ENCODE peak calls at places on chromosomes 5 and 9, in four cellular contexts. One of them, this sample, is unnamed.

GRCh38 chr5:80245986-80246781 is 9.7 kb downstream of the SERINC5 start:
- DNase-seq in Caco-2: no peak
- DNase-seq in endodermal cell: no peak
- DNase-seq in lower leg skin: no peak
- DNase-seq in this sample: no peak

GRCh38 chr9:18238254-18238653 is 235.7 kb upstream of the ADAMTSL1 start:
- DNase-seq in Caco-2: no peak
- DNase-seq in endodermal cell: no peak
- DNase-seq in lower leg skin: no peak
- DNase-seq in this sample: peak

GRCh38 chr5:80220268-80220897 is 35.5 kb downstream of the SERINC5 start:
- DNase-seq in Caco-2: no peak
- DNase-seq in endodermal cell: no peak
- DNase-seq in lower leg skin: no peak
- DNase-seq in this sample: no peak

GRCh38 chr5:125041798-125042197 is 295.4 kb upstream of the ZNF608 start:
- DNase-seq in Caco-2: no peak
- DNase-seq in endodermal cell: no peak
- DNase-seq in lower leg skin: no peak
- DNase-seq in this sample: no peak

GRCh38 chr5:40483316-40483715 is 196.4 kb upstream of the PTGER4 start:
- DNase-seq in Caco-2: no peak
- DNase-seq in endodermal cell: no peak
- DNase-seq in lower leg skin: no peak
- DNase-seq in this sample: no peak

GRCh38 chr9:131258698-131259431 is 17.4 kb downstream of the FAM78A start:
- DNase-seq in Caco-2: no peak
- DNase-seq in endodermal cell: peak
- DNase-seq in lower leg skin: no peak
- DNase-seq in this sample: no peak

GRCh38 chr9:128251701-128252100 is 24.1 kb downstream of the GOLGA2 start:
- DNase-seq in Caco-2: no peak
- DNase-seq in endodermal cell: no peak
- DNase-seq in lower leg skin: no peak
- DNase-seq in this sample: no peak

GRCh38 chr9:121321039-121321503 is 49.0 kb downstream of the STOM start:
- DNase-seq in Caco-2: no peak
- DNase-seq in endodermal cell: peak
- DNase-seq in lower leg skin: no peak
- DNase-seq in this sample: no peak

GRCh38 chr5:116947691-116948528 is 373.3 kb upstream of the SEMA6A start:
- DNase-seq in Caco-2: peak
- DNase-seq in endodermal cell: peak
- DNase-seq in lower leg skin: peak
- DNase-seq in this sample: no peak

GRCh38 chr5:36569456-36569855 is 37.0 kb upstream of the SLC1A3 start:
- DNase-seq in Caco-2: no peak
- DNase-seq in endodermal cell: no peak
- DNase-seq in lower leg skin: peak
- DNase-seq in this sample: no peak

GRCh38 chr5:174327317-174327864 is 281.9 kb downstream of the NSG2 start:
- DNase-seq in Caco-2: peak
- DNase-seq in endodermal cell: peak
- DNase-seq in lower leg skin: no peak
- DNase-seq in this sample: peak

DNA sequence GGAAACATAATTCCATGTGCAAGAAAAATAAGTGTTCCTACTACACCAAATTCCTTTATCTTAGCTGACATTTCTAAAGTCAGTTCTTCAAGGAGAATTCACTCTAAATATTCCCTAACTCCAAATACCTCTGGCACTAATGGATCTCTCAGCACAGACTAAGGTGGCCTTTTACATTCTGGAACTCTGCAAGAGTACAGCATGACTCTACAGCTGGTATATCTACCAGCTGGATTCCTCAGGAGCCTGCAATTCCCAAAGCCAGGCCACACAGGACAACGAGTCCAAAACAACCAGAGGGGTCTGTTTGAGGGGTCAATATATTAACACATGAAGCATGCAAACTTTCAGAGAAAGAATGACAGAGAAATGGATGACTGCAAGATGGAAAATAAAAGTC is 27.2 kb downstream of the TMEM245 start:
- DNase-seq in Caco-2: no peak
- DNase-seq in endodermal cell: no peak
- DNase-seq in lower leg skin: no peak
- DNase-seq in this sample: no peak
- H3K4me3 ChIP-seq in Caco-2: no peak
- H3K4me3 ChIP-seq in endodermal cell: no peak
- H3K4me3 ChIP-seq in lower leg skin: no peak
- H3K4me3 ChIP-seq in this sample: no peak

GRCh38 chr5:6291961-6292360 is 86.4 kb downstream of the MED10 start:
- DNase-seq in Caco-2: peak
- DNase-seq in endodermal cell: peak
- DNase-seq in lower leg skin: no peak
- DNase-seq in this sample: no peak
- TF ChIP-seq CTCF in Caco-2: peak
- TF ChIP-seq CTCF in endodermal cell: peak
- TF ChIP-seq CTCF in lower leg skin: no peak
- TF ChIP-seq CTCF in this sample: no peak

GRCh38 chr5:39419830-39420229 is 5.0 kb downstream of the DAB2 start:
- DNase-seq in Caco-2: no peak
- DNase-seq in endodermal cell: no peak
- DNase-seq in lower leg skin: no peak
- DNase-seq in this sample: no peak

GRCh38 chr5:39422036-39422606 is 2.7 kb downstream of the DAB2 start:
- DNase-seq in Caco-2: no peak
- DNase-seq in endodermal cell: no peak
- DNase-seq in lower leg skin: no peak
- DNase-seq in this sample: no peak

GRCh38 chr5:39417979-39418378 is 6.8 kb downstream of the DAB2 start:
- DNase-seq in Caco-2: no peak
- DNase-seq in endodermal cell: no peak
- DNase-seq in lower leg skin: no peak
- DNase-seq in this sample: no peak

GRCh38 chr5:39422886-39423285 is 1.9 kb downstream of the DAB2 start:
- DNase-seq in Caco-2: no peak
- DNase-seq in endodermal cell: no peak
- DNase-seq in lower leg skin: no peak
- DNase-seq in this sample: no peak

GRCh38 chr5:39420482-39421145 is 4.2 kb downstream of the DAB2 start:
- DNase-seq in Caco-2: no peak
- DNase-seq in endodermal cell: no peak
- DNase-seq in lower leg skin: peak
- DNase-seq in this sample: peak
- H3K4me3 ChIP-seq in Caco-2: no peak
- H3K4me3 ChIP-seq in endodermal cell: no peak
- H3K4me3 ChIP-seq in lower leg skin: no peak
- H3K4me3 ChIP-seq in this sample: peak

GRCh38 chr5:33549982-33550567 is 109.3 kb downstream of the TARS1 start:
- DNase-seq in Caco-2: no peak
- DNase-seq in endodermal cell: no peak
- DNase-seq in lower leg skin: no peak
- DNase-seq in this sample: no peak
- TF ChIP-seq CTCF in Caco-2: no peak
- TF ChIP-seq CTCF in endodermal cell: peak
- TF ChIP-seq CTCF in lower leg skin: no peak
- TF ChIP-seq CTCF in this sample: no peak

GRCh38 chr9:89537166-89537565 is 39.3 kb upstream of the SEMA4D start:
- DNase-seq in Caco-2: no peak
- DNase-seq in endodermal cell: no peak
- DNase-seq in lower leg skin: no peak
- DNase-seq in this sample: no peak
- H3K4me3 ChIP-seq in Caco-2: no peak
- H3K4me3 ChIP-seq in endodermal cell: no peak
- H3K4me3 ChIP-seq in lower leg skin: no peak
- H3K4me3 ChIP-seq in this sample: no peak

GRCh38 chr5:75438722-75439121 is 72.7 kb downstream of the CERT1 start:
- DNase-seq in Caco-2: no peak
- DNase-seq in endodermal cell: no peak
- DNase-seq in lower leg skin: no peak
- DNase-seq in this sample: no peak
- TF ChIP-seq CTCF in Caco-2: no peak
- TF ChIP-seq CTCF in endodermal cell: no peak
- TF ChIP-seq CTCF in lower leg skin: no peak
- TF ChIP-seq CTCF in this sample: no peak

GRCh38 chr5:113218906-113219517 is 215.8 kb downstream of the TSSK1B start:
- DNase-seq in Caco-2: no peak
- DNase-seq in endodermal cell: no peak
- DNase-seq in lower leg skin: no peak
- DNase-seq in this sample: no peak
- H3K4me3 ChIP-seq in Caco-2: no peak
- H3K4me3 ChIP-seq in endodermal cell: no peak
- H3K4me3 ChIP-seq in lower leg skin: no peak
- H3K4me3 ChIP-seq in this sample: no peak

DNA sequence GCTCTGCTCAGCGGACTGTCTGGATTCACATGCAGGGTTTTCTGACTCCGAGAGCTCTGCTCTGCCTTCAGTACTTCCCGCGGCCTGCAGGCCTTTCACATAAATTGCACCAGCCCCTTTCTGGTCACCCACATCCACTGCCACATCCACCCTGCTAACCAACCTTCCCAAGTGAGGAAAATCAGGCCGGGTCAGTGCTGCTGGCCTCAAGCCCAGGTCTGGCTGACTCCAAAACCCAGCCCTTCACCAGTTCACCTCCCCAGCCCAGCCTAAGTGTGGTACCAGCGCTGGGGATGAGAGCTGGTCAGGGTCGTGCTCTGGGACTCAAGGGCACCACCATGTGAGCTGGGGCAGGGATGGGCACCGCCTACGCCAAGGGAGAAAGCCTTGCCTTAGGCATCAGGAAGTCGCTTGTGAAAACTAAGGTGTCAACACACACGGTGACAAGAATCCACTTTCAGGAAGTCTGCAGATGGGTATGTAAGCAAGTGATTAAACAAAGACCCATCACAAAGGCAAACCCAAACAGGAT is 12.3 kb downstream of the LMAN2 start:
- DNase-seq in Caco-2: no peak
- DNase-seq in endodermal cell: no peak
- DNase-seq in lower leg skin: no peak
- DNase-seq in this sample: no peak
- TF ChIP-seq CTCF in Caco-2: no peak
- TF ChIP-seq CTCF in endodermal cell: no peak
- TF ChIP-seq CTCF in lower leg skin: no peak
- TF ChIP-seq CTCF in this sample: no peak

DNA sequence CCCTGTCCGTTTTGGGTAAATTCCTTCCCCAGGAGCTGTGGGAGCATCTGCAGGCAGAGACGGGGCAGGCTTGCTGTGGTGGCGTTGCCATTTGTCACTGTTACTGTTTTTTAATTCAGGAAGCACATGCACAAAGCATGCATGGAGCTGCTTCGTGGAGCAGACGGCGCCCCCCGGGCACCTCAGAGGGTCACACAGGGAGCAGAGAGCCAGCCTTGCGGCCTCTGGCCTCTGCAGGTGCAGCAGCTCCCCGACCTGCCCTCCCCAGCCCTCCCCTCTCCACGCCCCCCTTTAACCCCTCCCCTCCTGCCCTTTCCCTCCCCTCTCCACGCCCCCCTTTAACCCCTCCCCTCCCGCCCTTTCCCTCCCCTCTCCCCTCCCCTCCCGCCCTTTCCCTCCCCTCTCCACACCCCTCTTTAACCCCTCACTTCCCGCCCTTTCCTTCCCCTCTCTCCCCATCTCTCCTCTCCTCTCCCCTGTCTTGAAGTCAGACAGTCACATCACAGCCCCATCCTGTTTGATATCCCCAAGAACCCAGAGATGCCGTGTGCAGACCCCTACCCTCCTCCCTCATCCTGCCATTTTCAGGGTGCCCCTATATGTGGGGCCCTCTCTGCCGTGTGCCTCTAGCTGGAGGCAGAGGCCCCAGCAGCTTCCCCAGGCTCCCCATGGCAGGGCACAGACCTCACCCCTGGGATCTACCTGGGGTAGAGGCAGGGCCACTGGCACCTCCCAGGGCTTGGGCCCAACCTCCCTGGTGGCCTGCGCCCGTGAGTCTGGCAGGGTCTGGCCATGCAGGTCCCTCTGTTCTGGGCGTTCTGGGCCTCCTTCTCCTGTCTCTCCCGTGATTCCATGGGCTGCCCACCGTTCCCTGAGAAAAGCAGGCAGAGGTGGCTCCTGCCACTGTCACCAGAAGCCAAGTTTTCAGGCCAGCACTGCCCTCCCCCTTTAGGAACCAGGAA is 29.6 kb upstream of the UBAC1 start:
- DNase-seq in Caco-2: peak
- DNase-seq in endodermal cell: peak
- DNase-seq in lower leg skin: no peak
- DNase-seq in this sample: no peak
- H3K4me3 ChIP-seq in Caco-2: no peak
- H3K4me3 ChIP-seq in endodermal cell: no peak
- H3K4me3 ChIP-seq in lower leg skin: no peak
- H3K4me3 ChIP-seq in this sample: no peak